ENCODE peak calls at places on chromosomes 7 and 10, in four cellular contexts. W, A, G and I are unnamed samples.

GRCh38 chr7:4873071-4873944 is 10.2 kb downstream of the RADIL start:
- DNase-seq in W (no peak), A (no peak), G (no peak), I (no peak)

GRCh38 chr7:81725003-81725402 is 44.8 kb downstream of the HGF start:
- DNase-seq in W (peak), A (no peak), G (no peak), I (peak)

GRCh38 chr7:7693881-7694280 is 24.5 kb downstream of the RPA3 start:
- DNase-seq in W (peak), A (no peak), G (no peak), I (peak)

GRCh38 chr7:6565655-6566054 is 11.6 kb upstream of the ZDHHC4 start:
- DNase-seq in W (no peak), A (no peak), G (no peak), I (no peak)

GRCh38 chr10:16949806-16950205 is 132.6 kb upstream of the RSU1 start:
- DNase-seq in W (peak), A (no peak), G (no peak), I (no peak)

GRCh38 chr10:93876391-93876790 is 17.4 kb upstream of the SLC35G1 start:
- DNase-seq in W (no peak), A (no peak), G (no peak), I (peak)

GRCh38 chr10:88064608-88065383 is 201.4 kb downstream of the PTEN start:
- DNase-seq in W (peak), A (no peak), G (peak), I (peak)

GRCh38 chr10:116044722-116045374 is 228.2 kb downstream of the GFRA1 start:
- DNase-seq in W (peak), A (no peak), G (no peak), I (peak)

GRCh38 chr7:66167773-66168367 is 37.3 kb upstream of the TPST1 start:
- DNase-seq in W (peak), A (no peak), G (no peak), I (peak)

GRCh38 chr7:150753826-150754603 is 16.8 kb downstream of the GIMAP5 start:
- DNase-seq in W (peak), A (no peak), G (no peak), I (no peak)

GRCh38 chr10:118694848-118695247 is 59.9 kb downstream of the CACUL1 start:
- DNase-seq in W (peak), A (no peak), G (no peak), I (peak)

GRCh38 chr7:98687331-98687863 is 70.3 kb downstream of the NPTX2 start:
- DNase-seq in W (no peak), A (no peak), G (no peak), I (no peak)

GRCh38 chr10:11835704-11836103 is 12.5 kb downstream of the PROSER2 start:
- DNase-seq in W (no peak), A (no peak), G (no peak), I (no peak)

GRCh38 chr10:12902135-12902572 is 99.4 kb downstream of the CCDC3 start:
- DNase-seq in W (peak), A (peak), G (no peak), I (peak)

GRCh38 chr10:125448596-125448995 is 234.4 kb downstream of the TEX36 start:
- DNase-seq in W (peak), A (peak), G (no peak), I (peak)

GRCh38 chr10:12406764-12407400 is 57.5 kb downstream of the CAMK1D start:
- DNase-seq in W (no peak), A (no peak), G (no peak), I (no peak)

GRCh38 chr7:27096756-27097514 is 1.1 kb upstream of the HOXA1 start:
- DNase-seq in W (peak), A (no peak), G (peak), I (no peak)

GRCh38 chr7:28684729-28685211 is 272.5 kb downstream of the CREB5 start:
- DNase-seq in W (no peak), A (no peak), G (no peak), I (no peak)

GRCh38 chr10:110733256-110733952 is 89.3 kb downstream of the RBM20 start:
- DNase-seq in W (peak), A (no peak), G (no peak), I (no peak)

GRCh38 chr10:27664464-27664863 is 81.2 kb downstream of the MKX start:
- DNase-seq in W (no peak), A (no peak), G (no peak), I (no peak)

GRCh38 chr10:13987472-13987871 is 343.3 kb downstream of the FRMD4A start:
- DNase-seq in W (peak), A (no peak), G (no peak), I (peak)

GRCh38 chr7:151265351-151265931 is 16.9 kb upstream of the SMARCD3 start:
- DNase-seq in W (no peak), A (no peak), G (no peak), I (no peak)

GRCh38 chr7:7352845-7353244 is 170.5 kb downstream of the C1GALT1 start:
- DNase-seq in W (no peak), A (no peak), G (no peak), I (no peak)

GRCh38 chr7:39838326-39838725 is 111.7 kb upstream of the CDK13 start:
- DNase-seq in W (peak), A (no peak), G (no peak), I (peak)

GRCh38 chr10:17100586-17100985 is 29.0 kb downstream of the CUBN start:
- DNase-seq in W (peak), A (no peak), G (no peak), I (no peak)

GRCh38 chr7:128831994-128832879 is 2.0 kb downstream of the FLNC start:
- DNase-seq in W (peak), A (no peak), G (no peak), I (peak)

GRCh38 chr10:6493521-6494451 is 86.3 kb downstream of the PRKCQ start:
- DNase-seq in W (peak), A (no peak), G (peak), I (peak)
- H3K4me3 ChIP-seq in W (no peak), A (no peak), G (no peak), I (no peak)

DNA sequence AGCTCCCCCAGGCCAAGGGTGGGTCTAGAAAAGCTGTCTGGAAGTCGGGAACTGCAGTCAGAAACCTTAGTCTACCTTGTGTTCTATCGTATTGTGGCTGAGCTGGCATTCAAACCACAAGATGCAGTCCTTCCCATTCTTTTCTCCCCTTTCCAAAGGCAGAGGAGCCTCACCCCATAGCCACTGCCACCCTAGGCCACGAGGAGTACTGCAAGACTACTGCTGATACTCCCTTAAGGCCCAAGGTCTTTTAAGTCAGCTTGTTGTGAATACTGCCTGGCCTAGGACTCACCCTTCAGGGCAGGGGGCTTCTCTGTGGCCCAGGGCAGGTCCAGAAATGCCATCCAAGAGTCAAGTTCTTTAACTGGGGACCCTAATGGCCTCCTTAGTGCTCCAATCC is 214.5 kb upstream of the CNTNAP2 start:
- DNase-seq in W (no peak), A (no peak), G (no peak), I (no peak)
- TF ChIP-seq CTCF in W (no peak), A (no peak), G (no peak), I (peak)

GRCh38 chr7:33529070-33529469 is 376.3 kb upstream of the BMPER start:
- DNase-seq in W (no peak), A (no peak), G (no peak), I (no peak)
- H3K4me3 ChIP-seq in W (no peak), A (no peak), G (no peak), I (no peak)

GRCh38 chr7:20834656-20835055 is 48.0 kb upstream of the SP8 start:
- DNase-seq in W (no peak), A (no peak), G (no peak), I (no peak)
- TF ChIP-seq CTCF in W (peak), A (no peak), G (peak), I (no peak)

GRCh38 chr7:74231232-74231590 is 21.4 kb downstream of the LAT2 start:
- DNase-seq in W (no peak), A (no peak), G (no peak), I (no peak)
- H3K4me3 ChIP-seq in W (no peak), A (no peak), G (no peak), I (no peak)

GRCh38 chr10:124420254-124420653 is 1.5 kb upstream of the OAT start:
- DNase-seq in W (no peak), A (no peak), G (no peak), I (peak)

GRCh38 chr10:124419635-124420034 is 912 bp upstream of the OAT start:
- DNase-seq in W (no peak), A (peak), G (no peak), I (no peak)

GRCh38 chr10:124417846-124418725 is 637 bp downstream of the OAT start:
- DNase-seq in W (peak), A (peak), G (no peak), I (peak)

GRCh38 chr10:124416733-124417132 is 2.0 kb downstream of the OAT start:
- DNase-seq in W (peak), A (no peak), G (no peak), I (peak)

GRCh38 chr10:124418726-124419501 is at the start of gene OAT:
- DNase-seq in W (peak), A (peak), G (peak), I (peak)
- TF ChIP-seq CTCF in W (no peak), A (no peak), G (no peak), I (no peak)

GRCh38 chr10:61066661-61067353 is 122.8 kb upstream of the RHOBTB1 start:
- DNase-seq in W (no peak), A (no peak), G (no peak), I (no peak)

GRCh38 chr10:61068471-61068870 is 124.5 kb upstream of the RHOBTB1 start:
- DNase-seq in W (no peak), A (no peak), G (no peak), I (peak)

GRCh38 chr10:61064356-61064755 is 120.4 kb upstream of the RHOBTB1 start:
- DNase-seq in W (no peak), A (no peak), G (no peak), I (no peak)

GRCh38 chr10:61065010-61065409 is 121.0 kb upstream of the RHOBTB1 start:
- DNase-seq in W (no peak), A (no peak), G (no peak), I (no peak)

DNA sequence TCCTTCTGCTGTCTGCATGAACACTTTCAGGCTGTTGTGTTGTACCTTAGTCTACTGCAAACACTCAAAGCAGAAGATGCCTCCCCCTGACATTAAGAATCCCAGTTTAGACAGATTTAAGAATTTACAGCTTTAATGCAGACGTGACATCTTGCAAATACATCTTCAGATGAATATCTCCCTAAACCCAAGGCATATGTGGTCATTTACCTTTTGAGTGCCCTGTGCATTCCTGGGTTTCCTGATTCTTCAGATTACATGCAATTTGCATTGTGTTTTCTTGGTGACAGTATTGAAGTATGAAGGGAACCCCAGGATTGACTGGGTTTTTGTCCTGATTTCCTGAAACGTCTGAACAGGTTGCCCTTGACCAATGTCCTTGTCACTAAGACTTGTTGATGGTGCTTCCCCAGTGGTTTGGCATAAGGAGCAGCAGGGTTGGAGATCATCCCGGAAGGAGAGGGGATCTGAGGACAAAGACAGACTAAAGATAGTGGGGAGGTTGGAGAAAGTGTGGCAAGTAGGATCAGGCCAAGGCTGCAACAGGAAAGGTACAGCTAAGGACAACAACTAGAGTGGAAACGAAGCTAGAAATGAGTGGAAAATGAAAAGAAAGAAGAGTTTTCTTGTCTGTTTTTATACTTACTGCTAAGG is 123.8 kb upstream of the RHOBTB1 start:
- DNase-seq in W (no peak), A (no peak), G (no peak), I (no peak)
- H3K4me3 ChIP-seq in W (no peak), A (no peak), G (no peak), I (no peak)

GRCh38 chr7:70829221-70830059 is 302.5 kb upstream of the GALNT17 start:
- DNase-seq in W (peak), A (peak), G (peak), I (peak)
- TF ChIP-seq CTCF in W (peak), A (peak), G (peak), I (peak)

DNA sequence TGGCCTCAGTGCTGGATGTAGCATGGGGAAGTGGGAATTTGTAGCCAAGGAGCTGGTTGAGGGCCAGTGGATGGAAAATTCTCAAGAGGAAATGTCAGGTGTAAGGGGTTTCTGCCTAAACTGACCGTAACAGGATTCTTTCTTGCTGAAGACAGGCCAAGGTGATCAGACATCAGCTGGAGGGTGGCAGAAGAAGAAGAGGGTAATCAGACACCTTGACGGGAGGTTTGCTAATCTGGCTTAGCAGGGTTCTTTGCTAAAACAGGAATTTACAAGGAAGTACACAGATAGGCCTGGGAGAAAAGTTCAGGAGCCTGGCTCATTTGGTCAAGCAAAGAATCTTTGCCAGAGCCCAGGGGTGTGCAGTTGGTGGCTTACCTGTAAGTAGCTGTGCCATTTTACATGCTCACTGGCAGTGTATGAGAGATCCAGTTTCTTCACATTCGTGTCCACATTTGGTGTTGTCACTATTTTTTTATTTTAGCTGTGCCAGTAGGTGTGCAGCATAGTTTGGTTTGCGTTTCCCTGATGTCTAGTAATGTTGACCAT is 73.7 kb downstream of the BMPR1A start:
- DNase-seq in W (no peak), A (no peak), G (no peak), I (no peak)
- H3K4me3 ChIP-seq in W (no peak), A (no peak), G (no peak), I (no peak)